ENCODE peak calls at places on chromosomes 2 and 18, in eight cellular contexts. One of them, this sample, is unnamed.

GRCh38 chr18:55582325-55582724 is 5.7 kb downstream of the TCF4 start:
- DNase-seq in upper lobe of left lung: no peak
- DNase-seq in thoracic aorta: no peak
- DNase-seq in GM23338: peak; percentile 82
- DNase-seq in sigmoid colon: no peak
- DNase-seq in heart left ventricle: no peak
- DNase-seq in neural progenitor cell: peak; percentile 74
- DNase-seq in CD8-positive, alpha-beta memory T cell: no peak
- DNase-seq in this sample: peak; percentile 56

GRCh38 chr2:239696559-239697207 is 295.9 kb upstream of the HDAC4 start:
- DNase-seq in upper lobe of left lung: no peak
- DNase-seq in thoracic aorta: no peak
- DNase-seq in GM23338: no peak
- DNase-seq in sigmoid colon: no peak
- DNase-seq in heart left ventricle: no peak
- DNase-seq in neural progenitor cell: no peak
- DNase-seq in CD8-positive, alpha-beta memory T cell: no peak
- DNase-seq in this sample: peak; percentile 31

GRCh38 chr2:13335862-13336535 is 619.3 kb downstream of the TRIB2 start:
- DNase-seq in upper lobe of left lung: no peak
- DNase-seq in thoracic aorta: no peak
- DNase-seq in GM23338: no peak
- DNase-seq in sigmoid colon: no peak
- DNase-seq in heart left ventricle: no peak
- DNase-seq in neural progenitor cell: no peak
- DNase-seq in CD8-positive, alpha-beta memory T cell: no peak
- DNase-seq in this sample: no peak

GRCh38 chr2:239940861-239941570 is 84.1 kb downstream of the NDUFA10 start:
- DNase-seq in upper lobe of left lung: no peak
- DNase-seq in thoracic aorta: no peak
- DNase-seq in GM23338: no peak
- DNase-seq in sigmoid colon: peak; percentile 41
- DNase-seq in heart left ventricle: peak; percentile 33
- DNase-seq in neural progenitor cell: no peak
- DNase-seq in CD8-positive, alpha-beta memory T cell: no peak
- DNase-seq in this sample: peak; percentile 1

GRCh38 chr2:155301221-155301620 is 602.7 kb downstream of the KCNJ3 start:
- DNase-seq in upper lobe of left lung: no peak
- DNase-seq in thoracic aorta: no peak
- DNase-seq in GM23338: no peak
- DNase-seq in sigmoid colon: no peak
- DNase-seq in heart left ventricle: no peak
- DNase-seq in neural progenitor cell: no peak
- DNase-seq in CD8-positive, alpha-beta memory T cell: no peak
- DNase-seq in this sample: no peak

GRCh38 chr2:22843919-22844537 is 541.0 kb upstream of the KLHL29 start:
- DNase-seq in upper lobe of left lung: no peak
- DNase-seq in thoracic aorta: no peak
- DNase-seq in GM23338: no peak
- DNase-seq in sigmoid colon: no peak
- DNase-seq in heart left ventricle: no peak
- DNase-seq in neural progenitor cell: no peak
- DNase-seq in CD8-positive, alpha-beta memory T cell: no peak
- DNase-seq in this sample: no peak

GRCh38 chr2:21392660-21393059 is 268.9 kb downstream of the TDRD15 start:
- DNase-seq in upper lobe of left lung: no peak
- DNase-seq in thoracic aorta: no peak
- DNase-seq in GM23338: no peak
- DNase-seq in sigmoid colon: no peak
- DNase-seq in heart left ventricle: no peak
- DNase-seq in neural progenitor cell: no peak
- DNase-seq in CD8-positive, alpha-beta memory T cell: no peak
- DNase-seq in this sample: no peak

GRCh38 chr2:8821276-8822217 is 15.9 kb downstream of the KIDINS220 start:
- DNase-seq in upper lobe of left lung: no peak
- DNase-seq in thoracic aorta: peak; percentile 47
- DNase-seq in GM23338: no peak
- DNase-seq in sigmoid colon: peak; percentile 90
- DNase-seq in heart left ventricle: no peak
- DNase-seq in neural progenitor cell: no peak
- DNase-seq in CD8-positive, alpha-beta memory T cell: no peak
- DNase-seq in this sample: no peak

GRCh38 chr18:72830109-72830508 is 37.7 kb downstream of the NETO1 start:
- DNase-seq in upper lobe of left lung: no peak
- DNase-seq in thoracic aorta: no peak
- DNase-seq in GM23338: peak; percentile 75
- DNase-seq in sigmoid colon: no peak
- DNase-seq in heart left ventricle: peak; percentile 71
- DNase-seq in neural progenitor cell: peak; percentile 79
- DNase-seq in CD8-positive, alpha-beta memory T cell: no peak
- DNase-seq in this sample: peak; percentile 91

GRCh38 chr18:52903858-52904257 is 563.9 kb downstream of the DCC start:
- DNase-seq in upper lobe of left lung: no peak
- DNase-seq in thoracic aorta: no peak
- DNase-seq in GM23338: peak; percentile 77
- DNase-seq in sigmoid colon: no peak
- DNase-seq in heart left ventricle: no peak
- DNase-seq in neural progenitor cell: peak; percentile 73
- DNase-seq in CD8-positive, alpha-beta memory T cell: no peak
- DNase-seq in this sample: peak; percentile 87

GRCh38 chr18:23844991-23845680 is 155.9 kb downstream of the LAMA3 start:
- DNase-seq in upper lobe of left lung: no peak
- DNase-seq in thoracic aorta: no peak
- DNase-seq in GM23338: peak; percentile 67
- DNase-seq in sigmoid colon: no peak
- DNase-seq in heart left ventricle: no peak
- DNase-seq in neural progenitor cell: peak; percentile 52
- DNase-seq in CD8-positive, alpha-beta memory T cell: no peak
- DNase-seq in this sample: peak; percentile 81

GRCh38 chr2:150544731-150545130 is 57.3 kb upstream of the RND3 start:
- DNase-seq in upper lobe of left lung: no peak
- DNase-seq in thoracic aorta: no peak
- DNase-seq in GM23338: no peak
- DNase-seq in sigmoid colon: no peak
- DNase-seq in heart left ventricle: no peak
- DNase-seq in neural progenitor cell: no peak
- DNase-seq in CD8-positive, alpha-beta memory T cell: no peak
- DNase-seq in this sample: no peak

GRCh38 chr2:235314371-235314915 is 179.4 kb upstream of the AGAP1 start:
- DNase-seq in upper lobe of left lung: no peak
- DNase-seq in thoracic aorta: no peak
- DNase-seq in GM23338: no peak
- DNase-seq in sigmoid colon: no peak
- DNase-seq in heart left ventricle: no peak
- DNase-seq in neural progenitor cell: no peak
- DNase-seq in CD8-positive, alpha-beta memory T cell: no peak
- DNase-seq in this sample: no peak

GRCh38 chr2:216720722-216721121 is 25.4 kb upstream of the IGFBP5 start:
- DNase-seq in upper lobe of left lung: no peak
- DNase-seq in thoracic aorta: no peak
- DNase-seq in GM23338: no peak
- DNase-seq in sigmoid colon: no peak
- DNase-seq in heart left ventricle: no peak
- DNase-seq in neural progenitor cell: no peak
- DNase-seq in CD8-positive, alpha-beta memory T cell: no peak
- DNase-seq in this sample: no peak

GRCh38 chr2:105127288-105127915 is 89.5 kb downstream of the MRPS9 start:
- DNase-seq in upper lobe of left lung: no peak
- DNase-seq in thoracic aorta: no peak
- DNase-seq in GM23338: no peak
- DNase-seq in sigmoid colon: no peak
- DNase-seq in heart left ventricle: no peak
- DNase-seq in neural progenitor cell: no peak
- DNase-seq in CD8-positive, alpha-beta memory T cell: no peak
- DNase-seq in this sample: peak; percentile 26

GRCh38 chr18:675307-675706 is 17.9 kb downstream of the TYMS start:
- DNase-seq in upper lobe of left lung: no peak
- DNase-seq in thoracic aorta: no peak
- DNase-seq in GM23338: no peak
- DNase-seq in sigmoid colon: no peak
- DNase-seq in heart left ventricle: no peak
- DNase-seq in neural progenitor cell: no peak
- DNase-seq in CD8-positive, alpha-beta memory T cell: no peak
- DNase-seq in this sample: peak; percentile 30

GRCh38 chr2:127623388-127624320 is 22.3 kb upstream of the GPR17 start:
- DNase-seq in upper lobe of left lung: peak; percentile 72
- DNase-seq in thoracic aorta: no peak
- DNase-seq in GM23338: no peak
- DNase-seq in sigmoid colon: peak; percentile 64
- DNase-seq in heart left ventricle: no peak
- DNase-seq in neural progenitor cell: no peak
- DNase-seq in CD8-positive, alpha-beta memory T cell: no peak
- DNase-seq in this sample: peak; percentile 34

DNA sequence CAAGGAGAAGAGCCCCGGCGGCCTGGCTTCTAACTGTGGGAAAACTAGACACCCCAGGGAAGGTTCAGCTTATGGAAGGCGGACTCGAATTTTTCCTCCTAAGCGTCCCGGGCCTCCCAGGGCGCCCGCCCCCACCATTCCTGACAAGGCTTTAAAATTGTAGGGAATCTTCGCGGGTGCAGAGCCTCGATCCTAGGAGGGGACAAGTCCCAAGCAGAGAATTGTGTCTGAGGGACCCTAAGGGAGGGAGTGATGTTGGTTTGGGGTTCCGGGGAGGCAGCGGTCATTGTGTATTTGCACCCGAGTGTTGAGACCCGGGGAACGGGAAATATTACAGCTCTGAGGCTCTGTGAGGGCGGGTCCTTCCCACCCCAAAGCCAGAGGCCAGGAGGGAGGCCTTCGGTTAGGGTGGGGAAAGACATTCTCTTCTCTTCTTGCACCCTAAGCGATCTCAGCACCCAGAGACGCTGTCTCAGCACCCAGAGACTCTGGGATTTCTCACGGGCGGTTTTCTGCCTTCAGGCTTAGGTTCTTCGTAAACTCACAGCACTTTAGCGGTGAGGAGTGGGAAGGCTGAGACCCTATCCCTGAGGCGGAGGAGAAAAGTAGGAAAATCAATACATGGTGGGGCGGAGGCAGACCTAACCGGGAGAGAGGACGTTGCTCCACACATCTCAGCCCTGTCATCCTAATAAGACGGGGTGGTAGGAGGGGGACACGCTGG is 7.6 kb downstream of the OSR1 start:
- DNase-seq in upper lobe of left lung: no peak
- DNase-seq in thoracic aorta: no peak
- DNase-seq in GM23338: no peak
- DNase-seq in sigmoid colon: no peak
- DNase-seq in heart left ventricle: no peak
- DNase-seq in neural progenitor cell: no peak
- DNase-seq in CD8-positive, alpha-beta memory T cell: no peak
- DNase-seq in this sample: peak; percentile 57
- H3K4me3 ChIP-seq in upper lobe of left lung: peak overlapping the region; percentile 34
- H3K4me3 ChIP-seq in thoracic aorta: peak overlapping the region; percentile 95
- H3K4me3 ChIP-seq in GM23338: peak overlapping the region; percentile 60
- H3K4me3 ChIP-seq in sigmoid colon: peak overlapping the region; percentile 21
- H3K4me3 ChIP-seq in heart left ventricle: no peak overlapping the region
- H3K4me3 ChIP-seq in neural progenitor cell: peak overlapping the region; percentile 49
- H3K4me3 ChIP-seq in CD8-positive, alpha-beta memory T cell: no peak overlapping the region
- H3K4me3 ChIP-seq in this sample: peak overlapping the region; percentile 66

DNA sequence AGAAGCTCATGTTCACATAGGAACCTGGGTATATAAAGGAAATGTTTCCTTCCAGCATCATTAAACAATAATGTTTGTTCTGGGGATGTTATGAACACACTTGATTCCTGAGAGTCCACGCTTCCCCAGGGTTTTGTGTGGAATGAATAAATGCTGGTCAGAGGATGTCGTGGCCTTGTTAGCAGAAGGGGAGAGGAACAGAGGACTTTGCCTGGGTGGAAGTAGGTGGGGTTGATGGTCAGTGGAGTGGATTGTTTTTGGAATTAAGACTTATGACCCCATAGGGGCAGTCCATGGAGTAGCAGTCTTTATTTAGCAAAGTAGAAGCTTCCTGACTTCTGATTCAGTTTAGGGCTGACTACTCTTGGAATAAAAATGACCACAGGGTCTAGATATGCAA is 139.6 kb downstream of the MYO1B start:
- DNase-seq in upper lobe of left lung: no peak
- DNase-seq in thoracic aorta: no peak
- DNase-seq in GM23338: no peak
- DNase-seq in sigmoid colon: no peak
- DNase-seq in heart left ventricle: no peak
- DNase-seq in neural progenitor cell: no peak
- DNase-seq in CD8-positive, alpha-beta memory T cell: no peak
- DNase-seq in this sample: no peak
- H3K27ac ChIP-seq in upper lobe of left lung: peak overlapping the region; percentile 17
- H3K27ac ChIP-seq in thoracic aorta: peak overlapping the region; percentile 59
- H3K27ac ChIP-seq in GM23338: no peak overlapping the region
- H3K27ac ChIP-seq in sigmoid colon: no peak overlapping the region
- H3K27ac ChIP-seq in heart left ventricle: no peak overlapping the region
- H3K27ac ChIP-seq in neural progenitor cell: no peak overlapping the region
- H3K27ac ChIP-seq in CD8-positive, alpha-beta memory T cell: no peak overlapping the region
- H3K27ac ChIP-seq in this sample: no peak overlapping the region

DNA sequence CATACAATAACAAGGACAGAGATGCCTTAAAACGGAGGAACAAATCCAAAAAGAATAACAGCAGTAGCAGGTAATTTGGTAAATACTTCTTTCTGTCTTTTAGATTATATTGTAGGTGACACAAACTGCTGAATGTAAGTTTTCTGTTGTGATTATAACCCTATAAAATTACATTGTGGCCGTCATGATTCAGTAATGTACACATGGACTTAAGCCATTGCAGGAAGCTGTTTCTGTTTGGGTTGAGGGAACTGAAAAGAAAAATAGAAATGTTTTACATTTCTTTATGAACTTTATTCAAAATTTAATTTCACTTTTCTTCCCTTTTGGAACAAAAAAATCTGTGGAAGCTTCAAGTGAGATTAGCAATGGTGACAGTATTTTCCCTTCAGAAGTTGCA is 1.2 kb downstream of the MXD1 start:
- DNase-seq in upper lobe of left lung: no peak
- DNase-seq in thoracic aorta: no peak
- DNase-seq in GM23338: no peak
- DNase-seq in sigmoid colon: no peak
- DNase-seq in heart left ventricle: no peak
- DNase-seq in neural progenitor cell: no peak
- DNase-seq in CD8-positive, alpha-beta memory T cell: no peak
- DNase-seq in this sample: no peak
- H3K4me3 ChIP-seq in upper lobe of left lung: peak overlapping the region; percentile 93
- H3K4me3 ChIP-seq in thoracic aorta: peak overlapping the region; percentile 98
- H3K4me3 ChIP-seq in GM23338: peak overlapping the region; percentile 67
- H3K4me3 ChIP-seq in sigmoid colon: peak overlapping the region; percentile 88
- H3K4me3 ChIP-seq in heart left ventricle: no peak overlapping the region
- H3K4me3 ChIP-seq in neural progenitor cell: peak overlapping the region; percentile 86
- H3K4me3 ChIP-seq in CD8-positive, alpha-beta memory T cell: peak overlapping the region; percentile 62
- H3K4me3 ChIP-seq in this sample: peak overlapping the region; percentile 77

GRCh38 chr2:165176780-165177179 is 27.1 kb downstream of the SCN3A start:
- DNase-seq in upper lobe of left lung: no peak
- DNase-seq in thoracic aorta: no peak
- DNase-seq in GM23338: no peak
- DNase-seq in sigmoid colon: no peak
- DNase-seq in heart left ventricle: no peak
- DNase-seq in neural progenitor cell: no peak
- DNase-seq in CD8-positive, alpha-beta memory T cell: no peak
- DNase-seq in this sample: no peak

DNA sequence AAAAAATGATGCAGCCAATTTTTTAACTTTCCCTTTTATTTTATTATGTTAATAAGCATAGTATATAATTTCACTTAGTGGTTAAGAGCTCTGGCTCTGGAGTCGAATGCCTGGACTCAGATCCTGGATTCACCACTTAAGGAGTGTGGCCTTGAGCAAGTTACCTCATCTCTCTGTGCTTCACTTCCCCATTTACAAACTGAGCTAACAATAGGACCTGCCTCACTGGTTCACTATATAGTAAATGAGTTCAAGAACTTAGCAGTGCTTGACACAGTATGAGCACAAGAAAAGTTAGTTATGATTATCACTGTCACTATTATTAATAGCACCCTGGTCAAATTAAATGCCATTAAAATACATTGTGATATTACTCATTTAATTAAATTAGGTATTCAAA is 30.6 kb downstream of the SCN3A start:
- DNase-seq in upper lobe of left lung: no peak
- DNase-seq in thoracic aorta: no peak
- DNase-seq in GM23338: no peak
- DNase-seq in sigmoid colon: no peak
- DNase-seq in heart left ventricle: no peak
- DNase-seq in neural progenitor cell: no peak
- DNase-seq in CD8-positive, alpha-beta memory T cell: no peak
- DNase-seq in this sample: no peak
- H3K27ac ChIP-seq in upper lobe of left lung: no peak overlapping the region
- H3K27ac ChIP-seq in thoracic aorta: no peak overlapping the region
- H3K27ac ChIP-seq in GM23338: no peak overlapping the region
- H3K27ac ChIP-seq in sigmoid colon: no peak overlapping the region
- H3K27ac ChIP-seq in heart left ventricle: no peak overlapping the region
- H3K27ac ChIP-seq in neural progenitor cell: no peak overlapping the region
- H3K27ac ChIP-seq in CD8-positive, alpha-beta memory T cell: no peak overlapping the region
- H3K27ac ChIP-seq in this sample: no peak overlapping the region